ENCODE peak calls at places on chromosomes 16 and 17, in ten cellular contexts. R, S, H, W, A, Q, Y, C, J and B are unnamed samples.

GRCh38 chr17:63493411-63493810 is 16.6 kb downstream of the ACE start:
- DNase-seq in Y (no peak), H (no peak), C (no peak), R (no peak), A (no peak), Q (no peak), W (no peak), J (no peak), S (no peak), B (no peak)

GRCh38 chr17:46771601-46772012 is 46.9 kb downstream of the WNT3 start:
- DNase-seq in Y (peak; percentile 66), S (no peak), W (no peak), R (no peak), J (peak; percentile 69), C (no peak), Q (no peak), A (no peak), H (peak; percentile 20), B (no peak)

GRCh38 chr17:3821101-3821500 is 20.1 kb upstream of the ITGAE start:
- DNase-seq in Y (no peak), W (no peak), C (no peak), Q (no peak), R (no peak), A (no peak), S (no peak), H (no peak), J (no peak), B (no peak)

GRCh38 chr17:48951572-48951971 is 6.9 kb upstream of the SNF8 start:
- DNase-seq in S (no peak), H (no peak), R (no peak), W (no peak), Y (no peak), Q (no peak), C (no peak), A (no peak), J (no peak), B (no peak)

GRCh38 chr17:44213403-44214229 is 5.9 kb downstream of the UBTF start:
- DNase-seq in Y (no peak), H (no peak), C (no peak), J (no peak), Q (no peak), R (no peak), A (no peak), S (no peak), W (no peak), B (peak; percentile 74)

GRCh38 chr17:55926276-55926995 is 175.6 kb downstream of the PCTP start:
- DNase-seq in A (no peak), Y (no peak), Q (no peak), C (no peak), W (no peak), J (no peak), S (no peak), H (no peak), R (no peak), B (no peak)

GRCh38 chr17:78933025-78933958 is 8.1 kb upstream of the TIMP2 start:
- DNase-seq in A (peak; percentile 39), S (peak; percentile 96), Y (peak; percentile 80), C (peak; percentile 79), W (peak; percentile 52), R (no peak), H (peak; percentile 99), J (peak; percentile 37), Q (no peak), B (no peak)

GRCh38 chr17:81494984-81495383 is 17.6 kb downstream of the ACTG1 start:
- DNase-seq in A (no peak), H (no peak), J (no peak), R (no peak), W (no peak), C (no peak), Y (no peak), Q (no peak), S (no peak), B (no peak)

GRCh38 chr16:50705436-50706110 is 12.2 kb downstream of the NOD2 start:
- DNase-seq in Q (no peak), W (no peak), Y (no peak), H (no peak), R (no peak), S (no peak), A (no peak), C (no peak), J (no peak), B (no peak)

GRCh38 chr17:30222741-30223175 is 12.7 kb downstream of the SLC6A4 start:
- DNase-seq in C (no peak), Y (peak; percentile 36), W (no peak), A (no peak), J (no peak), S (no peak), R (no peak), Q (no peak), H (no peak), B (peak; percentile 29)

GRCh38 chr16:1152651-1153259 is at the start of gene CACNA1H:
- DNase-seq in A (peak; percentile 61), C (no peak), Q (no peak), S (no peak), J (peak; percentile 88), H (no peak), W (no peak), Y (peak; percentile 84), R (no peak), B (no peak)

GRCh38 chr17:57989011-57989345 is 924 bp upstream of the VEZF1 start:
- DNase-seq in C (no peak), Q (peak; percentile 35), W (no peak), Y (no peak), J (peak; percentile 32), R (no peak), A (no peak), S (peak; percentile 43), H (peak; percentile 54), B (no peak)

GRCh38 chr17:82228278-82228841 is 482 bp upstream of the SLC16A3 start:
- DNase-seq in J (no peak), C (no peak), R (no peak), H (peak; percentile 34), A (peak; percentile 51), Y (peak; percentile 85), Q (no peak), W (no peak), S (no peak), B (peak; percentile 97)

GRCh38 chr16:59573528-59574271 is 839.6 kb upstream of the GOT2 start:
- DNase-seq in C (no peak), Y (no peak), A (no peak), W (no peak), S (peak; percentile 62), J (no peak), R (no peak), Q (no peak), H (peak; percentile 48), B (no peak)

GRCh38 chr16:414395-415169 is 10.9 kb upstream of the RAB11FIP3 start:
- DNase-seq in Q (no peak), A (no peak), Y (no peak), W (no peak), H (no peak), R (no peak), C (no peak), J (no peak), S (no peak), B (no peak)

GRCh38 chr17:74873874-74874614 is 1.2 kb upstream of the FDXR start:
- DNase-seq in J (peak; percentile 40), W (no peak), C (no peak), A (no peak), H (no peak), Q (peak; percentile 3), R (no peak), Y (no peak), S (no peak), B (no peak)

GRCh38 chr16:529012-529575 is 1.6 kb downstream of the CAPN15 start:
- DNase-seq in Q (no peak), Y (no peak), W (no peak), H (no peak), R (no peak), S (no peak), C (no peak), J (no peak), A (no peak), B (no peak)

GRCh38 chr17:31832748-31833147 is 26.3 kb downstream of the COPRS start:
- DNase-seq in A (no peak), Y (no peak), W (no peak), H (no peak), Q (no peak), C (no peak), R (no peak), S (no peak), J (no peak), B (no peak)

GRCh38 chr16:708959-709358 is 3.4 kb upstream of the FBXL16 start:
- DNase-seq in W (no peak), S (no peak), C (no peak), Y (no peak), J (no peak), H (no peak), Q (no peak), R (no peak), A (no peak), B (no peak)

GRCh38 chr17:82216301-82217119 is 3.9 kb upstream of the CCDC57 start:
- DNase-seq in R (no peak), J (no peak), H (peak; percentile 81), Y (peak; percentile 78), Q (no peak), C (no peak), A (no peak), W (peak; percentile 91), S (peak; percentile 93), B (peak; percentile 95)

GRCh38 chr17:34110315-34110714 is 144.8 kb upstream of the CCL2 start:
- DNase-seq in C (no peak), W (peak; percentile 51), S (no peak), H (no peak), Y (no peak), A (no peak), Q (no peak), R (no peak), J (no peak), B (no peak)

GRCh38 chr17:39638317-39638716 is 1.4 kb downstream of the STARD3 start:
- DNase-seq in C (no peak), Q (no peak), J (no peak), Y (no peak), W (no peak), S (no peak), A (no peak), H (no peak), R (no peak), B (no peak)

GRCh38 chr16:85498607-85499006 is 114.5 kb upstream of the GSE1 start:
- DNase-seq in H (no peak), W (no peak), S (no peak), Y (no peak), Q (no peak), C (no peak), J (no peak), R (no peak), A (no peak), B (peak; percentile 81)

GRCh38 chr16:7541026-7541425 is 208.4 kb downstream of the RBFOX1 start:
- DNase-seq in S (no peak), Q (no peak), A (no peak), J (no peak), W (no peak), H (no peak), Y (no peak), R (no peak), C (no peak), B (no peak)

GRCh38 chr17:81601525-81602120 is 35.3 kb downstream of the NPLOC4 start:
- DNase-seq in S (peak; percentile 63), C (no peak), H (peak; percentile 83), J (peak; percentile 78), Q (peak; percentile 71), A (peak; percentile 10), W (no peak), R (peak; percentile 46), Y (peak; percentile 68), B (no peak)

GRCh38 chr16:15427648-15428239 is 6.6 kb upstream of the BMERB1 start:
- DNase-seq in A (peak; percentile 58), H (peak; percentile 84), J (peak; percentile 48), W (peak; percentile 71), Q (peak; percentile 71), C (no peak), S (peak; percentile 85), Y (peak; percentile 82), R (no peak), B (peak; percentile 81)

GRCh38 chr16:17232487-17232886 is 238.3 kb downstream of the XYLT1 start:
- DNase-seq in C (no peak), Q (no peak), H (no peak), S (no peak), R (no peak), W (no peak), A (no peak), Y (no peak), J (no peak), B (no peak)